ENCODE peak calls at places on chromosomes 7 and 10, in seven cellular contexts. One of them, this sample, is unnamed.

GRCh38 chr7:44216521-44217030 is 15.8 kb downstream of the YKT6 start:
- DNase-seq in fibroblast of pulmonary artery: no peak
- DNase-seq in A549: no peak
- DNase-seq in progenitor cell of endocrine pancreas: no peak
- DNase-seq in fibroblast of the aortic adventitia: no peak
- DNase-seq in heart left ventricle: no peak
- DNase-seq in RWPE1: no peak
- DNase-seq in this sample: no peak

GRCh38 chr10:103202319-103202718 is 9.2 kb upstream of the NT5C2 start:
- DNase-seq in fibroblast of pulmonary artery: no peak
- DNase-seq in A549: no peak
- DNase-seq in progenitor cell of endocrine pancreas: no peak
- DNase-seq in fibroblast of the aortic adventitia: no peak
- DNase-seq in heart left ventricle: no peak
- DNase-seq in RWPE1: no peak
- DNase-seq in this sample: no peak

GRCh38 chr7:129278688-129279087 is 53.9 kb downstream of the AHCYL2 start:
- DNase-seq in fibroblast of pulmonary artery: no peak
- DNase-seq in A549: no peak
- DNase-seq in progenitor cell of endocrine pancreas: no peak
- DNase-seq in fibroblast of the aortic adventitia: no peak
- DNase-seq in heart left ventricle: no peak
- DNase-seq in RWPE1: no peak
- DNase-seq in this sample: no peak

GRCh38 chr7:156566812-156567549 is 73.6 kb upstream of the RNF32 start:
- DNase-seq in fibroblast of pulmonary artery: no peak
- DNase-seq in A549: no peak
- DNase-seq in progenitor cell of endocrine pancreas: no peak
- DNase-seq in fibroblast of the aortic adventitia: no peak
- DNase-seq in heart left ventricle: no peak
- DNase-seq in RWPE1: no peak
- DNase-seq in this sample: no peak

GRCh38 chr7:22488643-22489462 is 11.1 kb downstream of the STEAP1B start:
- DNase-seq in fibroblast of pulmonary artery: peak; percentile 81
- DNase-seq in A549: peak; percentile 57
- DNase-seq in progenitor cell of endocrine pancreas: peak; percentile 65
- DNase-seq in fibroblast of the aortic adventitia: peak; percentile 84
- DNase-seq in heart left ventricle: peak; percentile 58
- DNase-seq in RWPE1: peak; percentile 75
- DNase-seq in this sample: peak; percentile 75

GRCh38 chr10:24793648-24794379 is 70.1 kb upstream of the ARHGAP21 start:
- DNase-seq in fibroblast of pulmonary artery: peak; percentile 40
- DNase-seq in A549: no peak
- DNase-seq in progenitor cell of endocrine pancreas: no peak
- DNase-seq in fibroblast of the aortic adventitia: peak; percentile 17
- DNase-seq in heart left ventricle: no peak
- DNase-seq in RWPE1: no peak
- DNase-seq in this sample: peak; percentile 15

GRCh38 chr7:25242678-25243077 is 14.4 kb upstream of the NPVF start:
- DNase-seq in fibroblast of pulmonary artery: no peak
- DNase-seq in A549: no peak
- DNase-seq in progenitor cell of endocrine pancreas: no peak
- DNase-seq in fibroblast of the aortic adventitia: no peak
- DNase-seq in heart left ventricle: no peak
- DNase-seq in RWPE1: no peak
- DNase-seq in this sample: no peak

GRCh38 chr10:96491303-96491702 is 22.4 kb downstream of the TLL2 start:
- DNase-seq in fibroblast of pulmonary artery: peak; percentile 7
- DNase-seq in A549: no peak
- DNase-seq in progenitor cell of endocrine pancreas: no peak
- DNase-seq in fibroblast of the aortic adventitia: no peak
- DNase-seq in heart left ventricle: no peak
- DNase-seq in RWPE1: peak; percentile 64
- DNase-seq in this sample: no peak

GRCh38 chr7:156943091-156944041 is 6.1 kb upstream of the NOM1 start:
- DNase-seq in fibroblast of pulmonary artery: no peak
- DNase-seq in A549: no peak
- DNase-seq in progenitor cell of endocrine pancreas: no peak
- DNase-seq in fibroblast of the aortic adventitia: no peak
- DNase-seq in heart left ventricle: no peak
- DNase-seq in RWPE1: no peak
- DNase-seq in this sample: no peak

GRCh38 chr10:12617205-12618175 is 268.1 kb downstream of the CAMK1D start:
- DNase-seq in fibroblast of pulmonary artery: no peak
- DNase-seq in A549: no peak
- DNase-seq in progenitor cell of endocrine pancreas: no peak
- DNase-seq in fibroblast of the aortic adventitia: no peak
- DNase-seq in heart left ventricle: no peak
- DNase-seq in RWPE1: no peak
- DNase-seq in this sample: no peak

DNA sequence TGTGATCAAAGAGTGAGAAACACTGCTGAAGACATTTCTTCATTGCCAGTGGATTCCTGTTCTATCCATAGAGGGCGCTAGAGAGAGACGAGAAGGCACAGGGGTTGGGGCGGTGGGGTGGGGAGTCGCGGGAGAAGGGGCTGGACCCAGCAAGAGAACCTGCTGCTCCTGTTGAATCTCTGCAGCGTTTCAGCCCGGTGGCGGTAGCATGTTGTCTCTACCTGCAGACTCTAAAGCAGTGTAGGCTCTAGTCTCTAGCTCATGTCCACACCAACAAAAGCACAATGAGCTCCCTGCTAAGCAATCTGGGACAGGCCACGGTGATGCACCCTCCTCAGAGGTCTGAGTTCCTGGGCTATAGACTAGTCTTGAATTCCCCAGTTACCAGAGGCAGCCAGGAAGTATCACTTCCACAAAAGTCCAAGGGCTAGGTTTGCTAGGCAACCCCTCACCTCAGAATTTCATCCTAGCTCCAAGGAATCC is 167.7 kb downstream of the DGKB start:
- DNase-seq in fibroblast of pulmonary artery: no peak
- DNase-seq in A549: no peak
- DNase-seq in progenitor cell of endocrine pancreas: peak; percentile 11
- DNase-seq in fibroblast of the aortic adventitia: no peak
- DNase-seq in heart left ventricle: no peak
- DNase-seq in RWPE1: no peak
- DNase-seq in this sample: no peak
- TF ChIP-seq CTCF in fibroblast of pulmonary artery: peak; percentile 24
- TF ChIP-seq CTCF in A549: no peak
- TF ChIP-seq CTCF in progenitor cell of endocrine pancreas: peak; percentile 53
- TF ChIP-seq CTCF in fibroblast of the aortic adventitia: no peak
- TF ChIP-seq CTCF in heart left ventricle: peak; percentile 20
- TF ChIP-seq CTCF in RWPE1: no peak
- TF ChIP-seq CTCF in this sample: peak; percentile 18

DNA sequence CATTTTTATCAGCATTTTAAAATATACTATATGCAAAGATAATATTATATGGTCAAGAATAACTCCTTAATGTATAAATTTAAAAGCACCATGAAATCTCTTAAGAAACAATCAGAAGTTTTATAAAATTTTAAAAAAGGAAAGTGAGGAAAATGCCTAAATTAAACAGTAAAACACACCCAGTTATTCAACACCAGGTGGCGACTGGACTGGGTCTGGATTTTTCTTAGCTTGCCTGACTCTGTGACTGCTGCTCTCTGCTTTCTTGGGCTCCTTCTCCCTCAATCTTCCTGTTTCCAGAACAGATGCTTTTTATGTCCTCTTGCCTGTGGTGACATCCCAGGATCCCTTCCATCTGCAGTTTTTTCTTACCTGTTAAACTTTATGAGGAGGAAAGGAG is 200.3 kb downstream of the BICC1 start:
- DNase-seq in fibroblast of pulmonary artery: no peak
- DNase-seq in A549: no peak
- DNase-seq in progenitor cell of endocrine pancreas: no peak
- DNase-seq in fibroblast of the aortic adventitia: peak; percentile 53
- DNase-seq in heart left ventricle: no peak
- DNase-seq in RWPE1: no peak
- DNase-seq in this sample: no peak
- TF ChIP-seq CTCF in fibroblast of pulmonary artery: peak; percentile 43
- TF ChIP-seq CTCF in A549: peak; percentile 19
- TF ChIP-seq CTCF in progenitor cell of endocrine pancreas: peak; percentile 30
- TF ChIP-seq CTCF in fibroblast of the aortic adventitia: peak; percentile 37
- TF ChIP-seq CTCF in heart left ventricle: no peak
- TF ChIP-seq CTCF in RWPE1: no peak
- TF ChIP-seq CTCF in this sample: peak; percentile 29

GRCh38 chr7:138512092-138512858 is 52.2 kb downstream of the TRIM24 start:
- DNase-seq in fibroblast of pulmonary artery: no peak
- DNase-seq in A549: no peak
- DNase-seq in progenitor cell of endocrine pancreas: no peak
- DNase-seq in fibroblast of the aortic adventitia: no peak
- DNase-seq in heart left ventricle: no peak
- DNase-seq in RWPE1: no peak
- DNase-seq in this sample: no peak
- TF ChIP-seq CTCF in fibroblast of pulmonary artery: no peak
- TF ChIP-seq CTCF in A549: no peak
- TF ChIP-seq CTCF in progenitor cell of endocrine pancreas: no peak
- TF ChIP-seq CTCF in fibroblast of the aortic adventitia: no peak
- TF ChIP-seq CTCF in heart left ventricle: no peak
- TF ChIP-seq CTCF in RWPE1: no peak
- TF ChIP-seq CTCF in this sample: no peak

DNA sequence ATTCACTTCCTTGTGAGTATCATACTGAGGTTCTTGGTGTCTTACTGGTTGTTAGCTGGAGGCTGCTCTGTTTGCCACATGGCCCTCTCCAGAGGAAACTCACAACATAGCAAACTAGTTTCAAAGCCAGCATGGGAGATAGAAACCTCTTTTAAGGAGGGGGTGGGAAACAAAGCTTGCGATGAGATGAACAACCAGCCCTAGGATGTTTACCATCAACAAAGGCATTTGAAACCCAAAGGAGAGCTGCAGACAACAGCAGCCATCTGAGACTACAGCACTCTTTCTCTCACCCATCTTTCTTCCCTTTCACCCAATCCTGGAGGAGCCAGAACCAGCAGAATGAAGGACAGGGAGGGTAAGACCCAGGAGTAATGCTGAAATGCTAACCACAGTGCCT is 182.1 kb downstream of the NEBL start:
- DNase-seq in fibroblast of pulmonary artery: no peak
- DNase-seq in A549: no peak
- DNase-seq in progenitor cell of endocrine pancreas: no peak
- DNase-seq in fibroblast of the aortic adventitia: no peak
- DNase-seq in heart left ventricle: no peak
- DNase-seq in RWPE1: no peak
- DNase-seq in this sample: no peak
- TF ChIP-seq CTCF in fibroblast of pulmonary artery: no peak
- TF ChIP-seq CTCF in A549: no peak
- TF ChIP-seq CTCF in progenitor cell of endocrine pancreas: no peak
- TF ChIP-seq CTCF in fibroblast of the aortic adventitia: no peak
- TF ChIP-seq CTCF in heart left ventricle: no peak
- TF ChIP-seq CTCF in RWPE1: no peak
- TF ChIP-seq CTCF in this sample: no peak

GRCh38 chr10:79180619-79181221 is 112.0 kb downstream of the ZMIZ1 start:
- DNase-seq in fibroblast of pulmonary artery: no peak
- DNase-seq in A549: no peak
- DNase-seq in progenitor cell of endocrine pancreas: no peak
- DNase-seq in fibroblast of the aortic adventitia: no peak
- DNase-seq in heart left ventricle: no peak
- DNase-seq in RWPE1: no peak
- DNase-seq in this sample: no peak

GRCh38 chr10:79181227-79181626 is 112.5 kb downstream of the ZMIZ1 start:
- DNase-seq in fibroblast of pulmonary artery: no peak
- DNase-seq in A549: no peak
- DNase-seq in progenitor cell of endocrine pancreas: no peak
- DNase-seq in fibroblast of the aortic adventitia: no peak
- DNase-seq in heart left ventricle: no peak
- DNase-seq in RWPE1: no peak
- DNase-seq in this sample: no peak

GRCh38 chr10:79178614-79179403 is 110.0 kb downstream of the ZMIZ1 start:
- DNase-seq in fibroblast of pulmonary artery: peak; percentile 91
- DNase-seq in A549: no peak
- DNase-seq in progenitor cell of endocrine pancreas: no peak
- DNase-seq in fibroblast of the aortic adventitia: peak; percentile 86
- DNase-seq in heart left ventricle: no peak
- DNase-seq in RWPE1: no peak
- DNase-seq in this sample: peak; percentile 85

GRCh38 chr10:79178070-79178576 is 109.4 kb downstream of the ZMIZ1 start:
- DNase-seq in fibroblast of pulmonary artery: no peak
- DNase-seq in A549: no peak
- DNase-seq in progenitor cell of endocrine pancreas: no peak
- DNase-seq in fibroblast of the aortic adventitia: no peak
- DNase-seq in heart left ventricle: no peak
- DNase-seq in RWPE1: no peak
- DNase-seq in this sample: no peak

GRCh38 chr10:79179404-79180309 is 110.9 kb downstream of the ZMIZ1 start:
- DNase-seq in fibroblast of pulmonary artery: no peak
- DNase-seq in A549: no peak
- DNase-seq in progenitor cell of endocrine pancreas: no peak
- DNase-seq in fibroblast of the aortic adventitia: no peak
- DNase-seq in heart left ventricle: no peak
- DNase-seq in RWPE1: no peak
- DNase-seq in this sample: peak; percentile 27
- TF ChIP-seq CTCF in fibroblast of pulmonary artery: peak; percentile 1
- TF ChIP-seq CTCF in A549: no peak
- TF ChIP-seq CTCF in progenitor cell of endocrine pancreas: peak; percentile 20
- TF ChIP-seq CTCF in fibroblast of the aortic adventitia: peak; percentile 14
- TF ChIP-seq CTCF in heart left ventricle: no peak
- TF ChIP-seq CTCF in RWPE1: no peak
- TF ChIP-seq CTCF in this sample: no peak

GRCh38 chr7:117993377-117994003 is 120.2 kb upstream of the CTTNBP2 start:
- DNase-seq in fibroblast of pulmonary artery: peak; percentile 4
- DNase-seq in A549: peak; percentile 43
- DNase-seq in progenitor cell of endocrine pancreas: peak; percentile 15
- DNase-seq in fibroblast of the aortic adventitia: peak; percentile 14
- DNase-seq in heart left ventricle: no peak
- DNase-seq in RWPE1: peak; percentile 39
- DNase-seq in this sample: peak; percentile 51
- TF ChIP-seq CTCF in fibroblast of pulmonary artery: peak; percentile 27
- TF ChIP-seq CTCF in A549: peak; percentile 25
- TF ChIP-seq CTCF in progenitor cell of endocrine pancreas: peak; percentile 57
- TF ChIP-seq CTCF in fibroblast of the aortic adventitia: peak; percentile 54
- TF ChIP-seq CTCF in heart left ventricle: peak; percentile 18
- TF ChIP-seq CTCF in RWPE1: peak; percentile 53
- TF ChIP-seq CTCF in this sample: peak; percentile 63

GRCh38 chr10:125161570-125162139 is 1.3 kb upstream of the CTBP2 start:
- DNase-seq in fibroblast of pulmonary artery: no peak
- DNase-seq in A549: no peak
- DNase-seq in progenitor cell of endocrine pancreas: no peak
- DNase-seq in fibroblast of the aortic adventitia: peak; percentile 67
- DNase-seq in heart left ventricle: peak; percentile 39
- DNase-seq in RWPE1: no peak
- DNase-seq in this sample: peak; percentile 61
- TF ChIP-seq CTCF in fibroblast of pulmonary artery: peak; percentile 38
- TF ChIP-seq CTCF in A549: peak; percentile 52
- TF ChIP-seq CTCF in progenitor cell of endocrine pancreas: peak; percentile 70
- TF ChIP-seq CTCF in fibroblast of the aortic adventitia: no peak
- TF ChIP-seq CTCF in heart left ventricle: peak; percentile 28
- TF ChIP-seq CTCF in RWPE1: peak; percentile 27
- TF ChIP-seq CTCF in this sample: peak; percentile 41